ENCODE peak calls at places on chromosomes 3 and 15, in four cellular contexts. F, W, E and D are unnamed samples.

GRCh38 chr15:65782096-65782495 is 10.0 kb downstream of the DENND4A start:
- DNase-seq in F (no peak), E (no peak), W (no peak), D (no peak)

GRCh38 chr3:142987080-142987700 is 14.2 kb upstream of the U2SURP start:
- DNase-seq in W (no peak), E (peak), F (no peak), D (no peak)

GRCh38 chr3:136329593-136329992 is 79.5 kb downstream of the PCCB start:
- DNase-seq in W (no peak), E (no peak), F (no peak), D (no peak)

GRCh38 chr15:93703092-93703785 is 528.1 kb upstream of the MCTP2 start:
- DNase-seq in F (no peak), E (no peak), W (no peak), D (no peak)

GRCh38 chr3:55489804-55490132 is 2.7 kb upstream of the WNT5A start:
- DNase-seq in W (no peak), F (no peak), E (no peak), D (no peak)

GRCh38 chr15:70539912-70540520 is 223.3 kb downstream of the UACA start:
- DNase-seq in F (no peak), W (no peak), E (no peak), D (no peak)

GRCh38 chr3:72678892-72679291 is 169.4 kb downstream of the SHQ1 start:
- DNase-seq in F (no peak), E (no peak), W (no peak), D (no peak)

GRCh38 chr3:21839592-21839991 is 88.6 kb upstream of the ZNF385D start:
- DNase-seq in E (peak), W (no peak), F (no peak), D (no peak)

GRCh38 chr3:159265705-159266104 is 463.9 kb downstream of the MFSD1 start:
- DNase-seq in F (no peak), E (no peak), W (no peak), D (no peak)

GRCh38 chr3:16528581-16528993 is 15.1 kb upstream of the RFTN1 start:
- DNase-seq in W (no peak), F (no peak), E (no peak), D (no peak)

GRCh38 chr3:50264389-50264963 is 4.5 kb upstream of the SEMA3B start:
- DNase-seq in F (peak), E (peak), W (no peak), D (peak)

GRCh38 chr15:55649058-55649423 is 60.9 kb upstream of the PYGO1 start:
- DNase-seq in F (no peak), W (no peak), E (no peak), D (no peak)

GRCh38 chr3:143977326-143978262 is 6.0 kb downstream of the DIPK2A start:
- DNase-seq in W (no peak), F (no peak), E (no peak), D (no peak)

GRCh38 chr3:178155521-178155920 is 380.7 kb upstream of the KCNMB2 start:
- DNase-seq in W (no peak), F (no peak), E (no peak), D (no peak)

GRCh38 chr3:21405671-21406667 is 345.0 kb downstream of the ZNF385D start:
- DNase-seq in F (no peak), E (no peak), W (no peak), D (no peak)

GRCh38 chr3:186669378-186670084 is 3.7 kb downstream of the HRG start:
- DNase-seq in W (no peak), F (no peak), E (no peak), D (no peak)